ENCODE peak calls at places on chromosomes 3 and 15, in eight cellular contexts. W, O, E, J, M, T, G and B are unnamed samples.

GRCh38 chr15:79185199-79185598 is 94.6 kb upstream of the RASGRF1 start:
- DNase-seq in W (no peak), O (peak), E (no peak), J (peak), M (no peak), T (no peak), G (no peak), B (no peak)

GRCh38 chr15:69792823-69793222 is 304.9 kb downstream of the TLE3 start:
- DNase-seq in W (no peak), O (no peak), E (no peak), J (no peak), M (no peak), T (no peak), G (no peak), B (no peak)

GRCh38 chr15:42992626-42993025 is 72.0 kb upstream of the TTBK2 start:
- DNase-seq in W (no peak), O (no peak), E (no peak), J (no peak), M (no peak), T (no peak), G (no peak), B (no peak)

GRCh38 chr3:32177702-32178198 is 60.7 kb upstream of the CMTM8 start:
- DNase-seq in W (peak), O (peak), E (peak), J (peak), M (no peak), T (peak), G (no peak), B (peak)

GRCh38 chr15:67202091-67202490 is 52.4 kb downstream of the AAGAB start:
- DNase-seq in W (no peak), O (no peak), E (no peak), J (no peak), M (no peak), T (no peak), G (no peak), B (no peak)

GRCh38 chr3:146449076-146449475 is 20.3 kb downstream of the PLSCR2 start:
- DNase-seq in W (no peak), O (no peak), E (no peak), J (no peak), M (no peak), T (no peak), G (no peak), B (no peak)

GRCh38 chr3:133188996-133189395 is 150.8 kb downstream of the TMEM108 start:
- DNase-seq in W (no peak), O (no peak), E (peak), J (no peak), M (no peak), T (no peak), G (no peak), B (no peak)

GRCh38 chr3:129315386-129315991 is 36.8 kb downstream of the HMCES start:
- DNase-seq in W (peak), O (peak), E (peak), J (peak), M (no peak), T (peak), G (peak), B (peak)

GRCh38 chr3:165797551-165797950 is 39.7 kb downstream of the BCHE start:
- DNase-seq in W (no peak), O (no peak), E (peak), J (no peak), M (no peak), T (no peak), G (no peak), B (no peak)

GRCh38 chr3:196712514-196713413 is 587 bp downstream of the PIGX start:
- DNase-seq in W (no peak), O (no peak), E (peak), J (peak), M (no peak), T (peak), G (peak), B (no peak)

GRCh38 chr3:40800343-40800742 is 275.6 kb downstream of the ZNF621 start:
- DNase-seq in W (peak), O (no peak), E (no peak), J (no peak), M (no peak), T (peak), G (no peak), B (no peak)

GRCh38 chr3:122146466-122146865 is 37.0 kb upstream of the CASR start:
- DNase-seq in W (no peak), O (no peak), E (no peak), J (peak), M (no peak), T (no peak), G (no peak), B (peak)

GRCh38 chr15:46956456-46956855 is 760.8 kb upstream of the SEMA6D start:
- DNase-seq in W (no peak), O (no peak), E (no peak), J (no peak), M (no peak), T (no peak), G (no peak), B (no peak)

GRCh38 chr3:116000315-116000714 is 377.0 kb downstream of the GAP43 start:
- DNase-seq in W (peak), O (no peak), E (no peak), J (no peak), M (no peak), T (peak), G (peak), B (no peak)

GRCh38 chr3:69178838-69179739 is 56.7 kb upstream of the LMOD3 start:
- DNase-seq in W (no peak), O (no peak), E (no peak), J (no peak), M (no peak), T (peak), G (no peak), B (no peak)

GRCh38 chr3:29382399-29382798 is 101.5 kb downstream of the RBMS3 start:
- DNase-seq in W (no peak), O (no peak), E (no peak), J (no peak), M (no peak), T (no peak), G (no peak), B (no peak)

GRCh38 chr3:94990952-94991705 is 928.3 kb downstream of the NSUN3 start:
- DNase-seq in W (no peak), O (no peak), E (no peak), J (no peak), M (no peak), T (no peak), G (no peak), B (no peak)